ENCODE peak calls at places on chromosome 13, in five cellular contexts. R is right lobe of liver, E is lower leg skin, P is prostate gland, C is tibial nerve. O is an unnamed sample.

GRCh38 chr13:37109080-37109678 is 3.7 kb upstream of the CSNK1A1L start:
- DNase-seq in R (no peak), E (no peak), P (no peak), C (peak; percentile 58), O (no peak)

GRCh38 chr13:38883783-38884182 is 106.8 kb downstream of the STOML3 start:
- DNase-seq in R (no peak), E (no peak), P (no peak), C (no peak), O (no peak)

GRCh38 chr13:49690133-49690989 is 925 bp downstream of the EBPL start:
- DNase-seq in R (peak; percentile 26), E (no peak), P (peak; percentile 73), C (peak; percentile 21), O (peak; percentile 31)

GRCh38 chr13:25871389-25872125 is 180.3 kb downstream of the SHISA2 start:
- DNase-seq in R (no peak), E (no peak), P (no peak), C (no peak), O (no peak)

GRCh38 chr13:19587635-19588300 is 26.4 kb upstream of the TPTE2 start:
- DNase-seq in R (no peak), E (peak; percentile 48), P (no peak), C (peak; percentile 41), O (no peak)

GRCh38 chr13:108859202-108860012 is 230.0 kb downstream of the MYO16 start:
- DNase-seq in R (no peak), E (no peak), P (no peak), C (no peak), O (no peak)

GRCh38 chr13:92573467-92574057 is 653.0 kb upstream of the GPC6 start:
- DNase-seq in R (no peak), E (no peak), P (no peak), C (no peak), O (peak; percentile 2)

GRCh38 chr13:41053384-41053826 is 7.9 kb upstream of the WBP4 start:
- DNase-seq in R (no peak), E (no peak), P (no peak), C (peak; percentile 49), O (no peak)

GRCh38 chr13:39875583-39875982 is 220.1 kb downstream of the COG6 start:
- DNase-seq in R (no peak), E (no peak), P (no peak), C (no peak), O (no peak)

GRCh38 chr13:59856281-59856810 is 307.4 kb downstream of the DIAPH3 start:
- DNase-seq in R (no peak), E (no peak), P (no peak), C (no peak), O (no peak)

GRCh38 chr13:73938375-73939070 is 195.7 kb downstream of the KLF12 start:
- DNase-seq in R (no peak), E (no peak), P (no peak), C (no peak), O (peak; percentile 37)

GRCh38 chr13:75312884-75313520 is 169.0 kb downstream of the TBC1D4 start:
- DNase-seq in R (no peak), E (no peak), P (no peak), C (no peak), O (no peak)

GRCh38 chr13:51925865-51926527 is 64.2 kb downstream of the CCDC70 start:
- DNase-seq in R (no peak), E (peak; percentile 74), P (no peak), C (no peak), O (no peak)

GRCh38 chr13:63516124-63516523 is 2100.5 kb upstream of the PCDH20 start:
- DNase-seq in R (no peak), E (no peak), P (no peak), C (no peak), O (no peak)

GRCh38 chr13:40660270-40660669 is 6.2 kb downstream of the FOXO1 start:
- DNase-seq in R (no peak), E (no peak), P (no peak), C (no peak), O (no peak)

GRCh38 chr13:63706751-63707150 is 2291.1 kb upstream of the PCDH20 start:
- DNase-seq in R (no peak), E (no peak), P (no peak), C (no peak), O (no peak)

GRCh38 chr13:25249001-25249543 is 38.2 kb downstream of the MTMR6 start:
- DNase-seq in R (no peak), E (no peak), P (no peak), C (peak; percentile 9), O (no peak)

GRCh38 chr13:59680429-59681024 is 483.2 kb downstream of the DIAPH3 start:
- DNase-seq in R (no peak), E (no peak), P (no peak), C (no peak), O (no peak)

GRCh38 chr13:83229574-83230300 is 652.5 kb downstream of the SLITRK1 start:
- DNase-seq in R (no peak), E (no peak), P (no peak), C (no peak), O (no peak)

GRCh38 chr13:23140492-23140891 is 40.3 kb upstream of the SGCG start:
- DNase-seq in R (no peak), E (no peak), P (no peak), C (no peak), O (no peak)

GRCh38 chr13:35995136-35995535 is 136.0 kb downstream of the DCLK1 start:
- DNase-seq in R (no peak), E (no peak), P (no peak), C (no peak), O (no peak)

GRCh38 chr13:21777166-21777565 is 106.3 kb downstream of the FGF9 start:
- DNase-seq in R (no peak), E (no peak), P (no peak), C (no peak), O (no peak)

GRCh38 chr13:33649212-33649917 is 168.6 kb upstream of the RFC3 start:
- DNase-seq in R (no peak), E (no peak), P (no peak), C (no peak), O (no peak)

GRCh38 chr13:23984541-23984940 is 87.2 kb upstream of the C1QTNF9B start:
- DNase-seq in R (no peak), E (no peak), P (peak; percentile 89), C (no peak), O (no peak)

GRCh38 chr13:106573855-106574254 is 5.9 kb upstream of the ARGLU1 start:
- DNase-seq in R (no peak), E (peak; percentile 91), P (no peak), C (peak; percentile 62), O (no peak)

GRCh38 chr13:94548382-94549240 is 47.3 kb downstream of the TGDS start:
- DNase-seq in R (peak; percentile 69), E (peak; percentile 88), P (peak; percentile 36), C (peak; percentile 37), O (peak; percentile 21)
- TF ChIP-seq POLR2A in R (no peak), E (no peak), P (no peak), C (no peak), O (no peak)

DNA sequence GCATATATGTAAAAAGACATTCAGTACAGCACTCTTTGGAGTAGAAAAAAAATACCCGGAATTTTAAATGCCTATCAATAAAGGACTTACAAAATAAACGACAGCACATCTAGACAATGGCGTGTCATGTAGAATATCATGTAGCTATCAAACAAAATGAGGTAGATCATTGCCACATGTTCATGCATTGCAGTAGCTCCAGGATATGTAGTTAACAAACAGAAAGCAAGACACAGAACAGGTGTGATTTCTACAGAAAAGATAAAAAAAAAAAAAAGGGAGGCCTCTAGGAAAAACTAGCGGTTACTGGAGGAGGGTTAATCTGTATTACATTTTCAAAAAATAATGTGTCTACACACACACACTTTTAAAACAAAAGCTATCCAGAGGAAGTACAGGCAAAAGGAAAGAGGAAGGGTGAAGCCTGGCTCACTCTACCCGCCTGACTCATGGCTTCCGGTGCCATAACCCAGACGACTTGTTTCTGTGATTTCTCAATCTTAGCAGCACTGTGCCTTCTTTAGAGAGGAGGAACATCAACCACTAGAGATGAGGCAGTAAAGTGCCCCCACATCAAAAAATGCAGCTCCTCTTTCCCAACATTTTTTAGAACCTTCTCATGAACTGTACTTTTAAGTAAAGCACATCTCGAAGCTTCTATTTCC is 6.9 kb downstream of the KCTD12 start:
- DNase-seq in R (peak; percentile 54), E (peak; percentile 95), P (peak; percentile 8), C (peak; percentile 67), O (peak; percentile 40)
- TF ChIP-seq POLR2A in R (no peak), E (no peak), P (no peak), C (peak; percentile 28), O (no peak)

DNA sequence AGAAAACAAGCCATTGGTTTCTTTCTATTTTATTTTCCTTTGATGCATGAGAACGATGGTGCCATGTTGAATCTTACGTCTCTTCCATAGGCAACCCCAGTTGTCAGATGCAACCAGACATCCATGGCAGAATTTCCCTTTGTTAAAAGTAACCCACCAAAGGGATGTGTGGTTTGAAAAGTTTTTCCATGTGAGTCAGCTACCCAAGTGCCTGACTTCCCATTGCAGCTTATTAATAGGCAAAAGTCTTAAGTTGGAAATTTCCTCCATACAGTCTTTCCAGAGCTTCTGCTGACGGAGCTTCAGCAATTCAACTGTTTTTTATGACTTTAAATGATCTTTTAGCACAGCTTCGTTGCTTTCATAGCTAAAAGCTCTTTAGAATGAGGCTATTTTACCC is 73.8 kb upstream of the FAM216B start:
- DNase-seq in R (no peak), E (no peak), P (no peak), C (no peak), O (no peak)
- TF ChIP-seq POLR2A in R (no peak), E (no peak), P (no peak), C (no peak), O (no peak)

DNA sequence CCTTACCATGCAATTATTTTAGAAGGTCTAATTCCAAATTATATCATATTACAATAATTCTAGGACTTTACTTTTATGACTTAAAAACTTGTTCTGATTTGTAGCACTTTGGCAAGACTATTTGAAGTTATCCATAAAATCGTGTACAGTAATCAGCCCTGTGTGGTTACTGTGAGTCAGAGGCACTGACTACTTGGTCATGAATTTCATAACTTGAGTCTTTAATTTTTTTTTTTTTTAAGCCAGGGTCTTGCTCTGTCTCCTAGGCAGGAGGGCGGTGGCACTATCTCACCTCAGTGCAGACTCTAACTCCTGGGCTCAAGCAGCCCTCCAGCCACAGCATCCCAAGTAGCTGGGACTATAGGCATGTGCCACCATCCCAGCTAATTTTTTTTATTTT is 1319.2 kb upstream of the SLC10A2 start:
- DNase-seq in R (no peak), E (no peak), P (no peak), C (no peak), O (no peak)
- TF ChIP-seq POLR2A in R (no peak), E (no peak), P (no peak), C (no peak), O (no peak)

GRCh38 chr13:91228083-91228482 is 119.4 kb upstream of the MIR17HG start:
- DNase-seq in R (no peak), E (no peak), P (no peak), C (no peak), O (no peak)

GRCh38 chr13:91232716-91233115 is 114.8 kb upstream of the MIR17HG start:
- DNase-seq in R (no peak), E (no peak), P (no peak), C (no peak), O (no peak)

GRCh38 chr13:91228940-91229339 is 118.5 kb upstream of the MIR17HG start:
- DNase-seq in R (no peak), E (no peak), P (no peak), C (no peak), O (no peak)
- TF ChIP-seq POLR2A in R (no peak), E (no peak), P (no peak), C (no peak), O (no peak)

GRCh38 chr13:111005808-111006494 is 91.1 kb upstream of the ANKRD10 start:
- DNase-seq in R (peak; percentile 31), E (no peak), P (peak; percentile 31), C (peak; percentile 31), O (no peak)
- TF ChIP-seq POLR2A in R (no peak), E (no peak), P (no peak), C (no peak), O (no peak)

O was measured in H54.